ENCODE peak calls at places on chromosomes 2 and 18, in nine cellular contexts. T, U, Q, K, O, D, G, I and R are unnamed samples.

GRCh38 chr2:114464961-114465706 is 22.7 kb downstream of the DPP10 start:
- DNase-seq in G (no peak), D (no peak), U (no peak), I (no peak), Q (no peak), O (no peak), K (no peak), T (no peak), R (no peak)

GRCh38 chr2:113052767-113053166 is at the start of gene IL36B:
- DNase-seq in U (no peak), G (no peak), I (no peak), O (no peak), D (no peak), K (no peak), Q (no peak), T (no peak), R (no peak)

GRCh38 chr2:64857581-64858471 is 131.4 kb upstream of the SLC1A4 start:
- DNase-seq in Q (no peak), G (no peak), T (no peak), D (peak), U (no peak), K (no peak), I (peak), O (no peak), R (peak)

GRCh38 chr2:33441235-33441810 is 35.1 kb upstream of the RASGRP3 start:
- DNase-seq in G (peak), I (peak), Q (peak), K (no peak), U (peak), T (peak), D (peak), O (no peak), R (no peak)

GRCh38 chr2:239588451-239589269 is 187.8 kb upstream of the HDAC4 start:
- DNase-seq in K (no peak), O (no peak), D (no peak), I (no peak), Q (no peak), U (no peak), G (no peak), T (no peak), R (no peak)

GRCh38 chr2:9498210-9498609 is 23.9 kb downstream of the IAH1 start:
- DNase-seq in U (no peak), G (no peak), Q (no peak), I (no peak), T (no peak), D (no peak), K (no peak), O (no peak), R (no peak)

GRCh38 chr2:88658890-88659881 is 31.9 kb upstream of the EIF2AK3 start:
- DNase-seq in O (no peak), T (no peak), G (peak), K (no peak), D (no peak), U (peak), Q (no peak), I (peak), R (no peak)

GRCh38 chr18:57107141-57107832 is 39.6 kb upstream of the BOD1L2 start:
- DNase-seq in T (no peak), I (no peak), K (no peak), Q (no peak), U (no peak), D (peak), O (no peak), G (peak), R (no peak)

GRCh38 chr2:226882606-226883005 is 46.8 kb downstream of the RHBDD1 start:
- DNase-seq in K (no peak), O (no peak), I (no peak), U (no peak), G (no peak), Q (no peak), D (no peak), T (no peak), R (no peak)

GRCh38 chr2:136117391-136117841 is 533 bp downstream of the CXCR4 start:
- DNase-seq in K (peak), T (peak), Q (no peak), I (no peak), O (peak), D (peak), G (peak), U (no peak), R (no peak)

GRCh38 chr2:182951948-182952663 is 85.7 kb upstream of the FRZB start:
- DNase-seq in D (no peak), G (no peak), I (no peak), K (no peak), T (no peak), U (no peak), Q (no peak), O (no peak), R (no peak)

GRCh38 chr2:127641846-127642510 is 4.0 kb upstream of the GPR17 start:
- DNase-seq in G (no peak), Q (peak), T (peak), K (peak), D (no peak), U (no peak), O (peak), I (no peak), R (no peak)

GRCh38 chr2:205364261-205364660 is 318.0 kb upstream of the NRP2 start:
- DNase-seq in Q (no peak), O (no peak), K (no peak), D (no peak), U (no peak), I (no peak), T (no peak), G (no peak), R (no peak)

GRCh38 chr18:3994061-3994687 is 460.9 kb downstream of the DLGAP1 start:
- DNase-seq in O (no peak), I (no peak), D (no peak), T (no peak), Q (no peak), U (no peak), G (no peak), K (no peak), R (no peak)

GRCh38 chr2:228092056-228092455 is 89.4 kb downstream of the SPHKAP start:
- DNase-seq in G (no peak), U (no peak), D (no peak), O (no peak), Q (no peak), K (no peak), T (no peak), I (no peak), R (no peak)

GRCh38 chr18:10025756-10026290 is 112.0 kb downstream of the VAPA start:
- DNase-seq in I (no peak), G (no peak), T (no peak), K (no peak), O (no peak), Q (no peak), U (no peak), D (no peak), R (no peak)

GRCh38 chr18:77016936-77017335 is 115.6 kb downstream of the MBP start:
- DNase-seq in T (no peak), D (no peak), K (no peak), I (no peak), O (no peak), G (no peak), Q (no peak), U (no peak), R (no peak)

GRCh38 chr2:25309402-25309801 is 32.3 kb downstream of the DNMT3A start:
- DNase-seq in U (peak), I (no peak), D (peak), G (peak), O (peak), T (peak), K (peak), Q (peak), R (no peak)

GRCh38 chr2:74457549-74458131 is 598 bp upstream of the WBP1 start:
- DNase-seq in T (peak), O (peak), K (peak), D (peak), I (no peak), G (peak), U (peak), Q (peak), R (peak)

GRCh38 chr2:8102470-8102869 is 579.4 kb upstream of the ID2 start:
- DNase-seq in I (no peak), K (no peak), D (no peak), T (no peak), G (no peak), Q (no peak), O (no peak), U (no peak), R (no peak)

GRCh38 chr18:78459646-78460045 is 520.0 kb upstream of the SALL3 start:
- DNase-seq in O (no peak), Q (no peak), I (no peak), K (no peak), U (no peak), G (no peak), T (no peak), D (no peak), R (no peak)

GRCh38 chr18:58135806-58136331 is 91.8 kb downstream of the NEDD4L start:
- DNase-seq in T (peak), K (peak), U (peak), G (peak), O (peak), D (peak), Q (peak), I (peak), R (no peak)

GRCh38 chr18:67217551-67218166 is 298.9 kb downstream of the DSEL start:
- DNase-seq in K (peak), T (peak), O (peak), D (peak), G (peak), Q (peak), U (peak), I (peak), R (no peak)

GRCh38 chr18:69380324-69380723 is 20.4 kb upstream of the DOK6 start:
- DNase-seq in K (no peak), U (no peak), O (no peak), I (no peak), G (no peak), D (no peak), Q (no peak), T (no peak), R (no peak)

GRCh38 chr18:74171910-74172606 is 23.7 kb downstream of the TIMM21 start:
- DNase-seq in Q (no peak), I (no peak), O (no peak), D (peak), U (no peak), K (no peak), T (no peak), G (no peak), R (no peak)

GRCh38 chr2:21043744-21044532 is at the start of gene APOB:
- DNase-seq in O (no peak), I (no peak), G (no peak), K (no peak), U (no peak), Q (no peak), T (no peak), D (no peak), R (no peak)

GRCh38 chr2:236675526-236675925 is 105.9 kb downstream of the ACKR3 start:
- DNase-seq in T (no peak), G (no peak), D (no peak), K (no peak), O (no peak), Q (no peak), U (no peak), I (no peak), R (no peak)

GRCh38 chr2:168198476-168199192 is 48.8 kb downstream of the STK39 start:
- DNase-seq in T (no peak), K (no peak), Q (no peak), D (peak), I (peak), U (no peak), O (no peak), G (no peak), R (no peak)

GRCh38 chr2:112020561-112020960 is 34.5 kb upstream of the TMEM87B start:
- DNase-seq in T (no peak), I (no peak), O (no peak), U (no peak), D (no peak), K (no peak), G (peak), Q (no peak), R (no peak)

GRCh38 chr2:95158891-95159619 is 593 bp downstream of the ZNF514 start:
- DNase-seq in D (peak), Q (peak), U (peak), G (peak), K (peak), T (no peak), I (no peak), O (no peak), R (peak)

GRCh38 chr2:230661072-230661957 is 51.3 kb upstream of the CAB39 start:
- DNase-seq in T (no peak), D (no peak), G (no peak), K (no peak), Q (peak), U (no peak), O (peak), I (no peak), R (no peak)

GRCh38 chr2:171411791-171412483 is 21.9 kb downstream of the METTL8 start:
- DNase-seq in T (no peak), K (no peak), Q (no peak), U (no peak), O (no peak), D (no peak), G (no peak), I (no peak), R (no peak)

GRCh38 chr18:72652990-72653593 is 109.0 kb upstream of the CBLN2 start:
- DNase-seq in Q (no peak), I (no peak), O (no peak), K (no peak), G (peak), U (peak), T (no peak), D (peak), R (no peak)

GRCh38 chr18:3186678-3187658 is 32.8 kb downstream of the MYOM1 start:
- DNase-seq in G (peak), U (no peak), T (no peak), O (no peak), K (no peak), D (no peak), I (no peak), Q (no peak), R (no peak)

GRCh38 chr2:23293756-23294155 is 91.2 kb upstream of the KLHL29 start:
- DNase-seq in I (no peak), G (no peak), D (no peak), Q (no peak), U (no peak), T (no peak), K (no peak), O (no peak), R (no peak)

GRCh38 chr18:79782566-79783308 is 15.0 kb upstream of the KCNG2 start:
- DNase-seq in G (no peak), U (no peak), O (no peak), Q (no peak), K (no peak), D (no peak), T (no peak), I (no peak), R (no peak)

GRCh38 chr2:101305492-101306123 is 2.9 kb downstream of the RNF149 start:
- DNase-seq in T (no peak), G (no peak), D (peak), Q (no peak), I (peak), U (no peak), O (no peak), K (no peak), R (no peak)